ENCODE peak calls at places on chromosomes 3 and 15, in five cellular contexts. T is HCT116, M is MM.1S, I is GM23248, L is PC-3. V is an unnamed sample.

GRCh38 chr15:62124953-62125263 is 40.2 kb downstream of the C2CD4B start:
- DNase-seq in T (no peak), M (peak; percentile 39), I (no peak), L (no peak), V (peak; percentile 3)

GRCh38 chr3:5020262-5020722 is 41.1 kb downstream of the BHLHE40 start:
- DNase-seq in T (no peak), M (no peak), I (no peak), L (no peak), V (no peak)

GRCh38 chr15:28994142-28994829 is 108.5 kb downstream of the APBA2 start:
- DNase-seq in T (no peak), M (no peak), I (no peak), L (no peak), V (no peak)

GRCh38 chr3:8845641-8846040 is 76.2 kb upstream of the OXTR start:
- DNase-seq in T (no peak), M (no peak), I (peak; percentile 84), L (peak; percentile 84), V (no peak)

GRCh38 chr3:129651316-129652202 is 45.1 kb upstream of the PLXND1 start:
- DNase-seq in T (peak; percentile 59), M (no peak), I (peak; percentile 69), L (peak; percentile 92), V (no peak)

GRCh38 chr3:156631323-156631722 is 43.1 kb upstream of the TIPARP start:
- DNase-seq in T (no peak), M (no peak), I (peak; percentile 45), L (peak; percentile 20), V (no peak)

GRCh38 chr15:80072285-80072684 is 12.8 kb downstream of the ZFAND6 start:
- DNase-seq in T (peak; percentile 87), M (peak; percentile 91), I (peak; percentile 90), L (peak; percentile 92), V (peak; percentile 85)

GRCh38 chr3:86985427-86985826 is 5.5 kb downstream of the VGLL3 start:
- DNase-seq in T (no peak), M (no peak), I (no peak), L (no peak), V (no peak)

GRCh38 chr3:158837232-158837631 is 35.4 kb downstream of the MFSD1 start:
- DNase-seq in T (no peak), M (no peak), I (no peak), L (no peak), V (no peak)

GRCh38 chr3:48607519-48607918 is 1.9 kb downstream of the UQCRC1 start:
- DNase-seq in T (no peak), M (no peak), I (peak; percentile 52), L (no peak), V (no peak)

GRCh38 chr3:53694051-53694450 is 152.2 kb downstream of the CHDH start:
- DNase-seq in T (no peak), M (no peak), I (no peak), L (no peak), V (no peak)

GRCh38 chr15:70710714-70711113 is 52.6 kb downstream of the UACA start:
- DNase-seq in T (no peak), M (no peak), I (no peak), L (no peak), V (no peak)

GRCh38 chr3:167166012-167166411 is 214.1 kb downstream of the ZBBX start:
- DNase-seq in T (no peak), M (no peak), I (no peak), L (no peak), V (no peak)

GRCh38 chr3:186789554-186790260 is 6.3 kb downstream of the EIF4A2 start:
- DNase-seq in T (no peak), M (no peak), I (peak; percentile 10), L (no peak), V (peak; percentile 36)

GRCh38 chr3:50095352-50095998 is 6.8 kb downstream of the RBM5 start:
- DNase-seq in T (no peak), M (no peak), I (peak; percentile 41), L (peak; percentile 40), V (no peak)

GRCh38 chr15:74541494-74542191 is 623 bp downstream of the ARID3B start:
- DNase-seq in T (no peak), M (peak; percentile 80), I (peak; percentile 79), L (peak; percentile 80), V (peak; percentile 18)

GRCh38 chr15:40354408-40355171 is 3.4 kb upstream of the DISP2 start:
- DNase-seq in T (no peak), M (no peak), I (peak; percentile 54), L (peak; percentile 39), V (peak; percentile 31)

GRCh38 chr3:88114878-88115549 is 34.7 kb upstream of the C3orf38 start:
- DNase-seq in T (no peak), M (no peak), I (no peak), L (no peak), V (no peak)

GRCh38 chr3:72745146-72745976 is 102.9 kb downstream of the SHQ1 start:
- DNase-seq in T (no peak), M (no peak), I (no peak), L (peak; percentile 72), V (no peak)

GRCh38 chr3:149936812-149937230 is 33.9 kb downstream of the PFN2 start:
- DNase-seq in T (peak; percentile 31), M (peak; percentile 66), I (peak; percentile 68), L (peak; percentile 77), V (peak; percentile 39)

GRCh38 chr3:61967937-61968336 is 405.4 kb downstream of the FEZF2 start:
- DNase-seq in T (no peak), M (no peak), I (no peak), L (no peak), V (no peak)

GRCh38 chr15:82540984-82541431 is 751 bp upstream of the RPS17 start:
- DNase-seq in T (no peak), M (no peak), I (peak; percentile 54), L (no peak), V (no peak)

GRCh38 chr3:4531478-4532025 is 38.4 kb downstream of the ITPR1 start:
- DNase-seq in T (no peak), M (no peak), I (no peak), L (peak; percentile 42), V (no peak)

GRCh38 chr3:127428344-127429001 is 140.6 kb upstream of the PRR20G start:
- DNase-seq in T (peak; percentile 27), M (no peak), I (no peak), L (no peak), V (no peak)

GRCh38 chr3:177294221-177294620 is 96.9 kb upstream of the TBL1XR1 start:
- DNase-seq in T (no peak), M (no peak), I (peak; percentile 73), L (peak; percentile 63), V (no peak)

GRCh38 chr15:69081310-69082004 is 67.0 kb downstream of the NOX5 start:
- DNase-seq in T (no peak), M (no peak), I (peak; percentile 53), L (no peak), V (no peak)

GRCh38 chr3:107525101-107525953 is 2.6 kb downstream of the BBX start:
- DNase-seq in T (no peak), M (peak; percentile 9), I (peak; percentile 67), L (peak; percentile 27), V (peak; percentile 26)

GRCh38 chr15:72796515-72797337 is 13.2 kb upstream of the ADPGK start:
- DNase-seq in T (peak; percentile 15), M (peak; percentile 55), I (peak; percentile 75), L (peak; percentile 19), V (peak; percentile 40)

GRCh38 chr3:59388555-59389280 is 338.9 kb upstream of the CFAP20DC start:
- DNase-seq in T (no peak), M (peak; percentile 66), I (peak; percentile 20), L (peak; percentile 67), V (no peak)

GRCh38 chr3:47000922-47001730 is 21.7 kb downstream of the NBEAL2 start:
- DNase-seq in T (no peak), M (no peak), I (no peak), L (no peak), V (no peak)

GRCh38 chr3:72265250-72265649 is 480.3 kb upstream of the PROK2 start:
- DNase-seq in T (peak; percentile 21), M (no peak), I (peak; percentile 59), L (no peak), V (peak; percentile 41)

DNA sequence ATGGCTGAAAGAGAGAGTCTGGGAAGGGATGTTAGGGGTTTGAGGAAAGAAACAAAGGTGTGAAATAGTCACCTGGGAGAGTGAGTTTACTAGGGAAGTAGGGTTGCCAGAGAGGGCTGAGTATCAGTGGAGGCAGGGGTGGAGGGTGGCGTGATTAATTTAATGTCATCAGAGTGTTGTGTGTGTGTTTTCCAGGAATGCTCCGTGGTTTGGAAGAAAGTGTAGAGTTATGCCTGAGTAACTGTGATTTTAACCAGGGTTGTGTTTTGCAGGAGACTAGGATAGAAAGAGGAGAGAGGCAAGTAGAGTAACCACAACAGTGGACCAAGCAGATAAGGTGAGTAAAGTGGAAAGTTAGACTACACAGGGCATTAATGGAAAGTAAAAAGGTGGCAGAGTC is 27.2 kb downstream of the PLD1 start:
- DNase-seq in T (no peak), M (no peak), I (peak; percentile 51), L (no peak), V (no peak)
- TF ChIP-seq EZH2phosphoT487 in T (no peak), M (no peak), I (no peak), L (no peak), V (no peak)

GRCh38 chr3:122013448-122013925 is 8.6 kb downstream of the ILDR1 start:
- DNase-seq in T (no peak), M (no peak), I (no peak), L (no peak), V (no peak)
- TF ChIP-seq EZH2phosphoT487 in T (no peak), M (no peak), I (no peak), L (no peak), V (no peak)

DNA sequence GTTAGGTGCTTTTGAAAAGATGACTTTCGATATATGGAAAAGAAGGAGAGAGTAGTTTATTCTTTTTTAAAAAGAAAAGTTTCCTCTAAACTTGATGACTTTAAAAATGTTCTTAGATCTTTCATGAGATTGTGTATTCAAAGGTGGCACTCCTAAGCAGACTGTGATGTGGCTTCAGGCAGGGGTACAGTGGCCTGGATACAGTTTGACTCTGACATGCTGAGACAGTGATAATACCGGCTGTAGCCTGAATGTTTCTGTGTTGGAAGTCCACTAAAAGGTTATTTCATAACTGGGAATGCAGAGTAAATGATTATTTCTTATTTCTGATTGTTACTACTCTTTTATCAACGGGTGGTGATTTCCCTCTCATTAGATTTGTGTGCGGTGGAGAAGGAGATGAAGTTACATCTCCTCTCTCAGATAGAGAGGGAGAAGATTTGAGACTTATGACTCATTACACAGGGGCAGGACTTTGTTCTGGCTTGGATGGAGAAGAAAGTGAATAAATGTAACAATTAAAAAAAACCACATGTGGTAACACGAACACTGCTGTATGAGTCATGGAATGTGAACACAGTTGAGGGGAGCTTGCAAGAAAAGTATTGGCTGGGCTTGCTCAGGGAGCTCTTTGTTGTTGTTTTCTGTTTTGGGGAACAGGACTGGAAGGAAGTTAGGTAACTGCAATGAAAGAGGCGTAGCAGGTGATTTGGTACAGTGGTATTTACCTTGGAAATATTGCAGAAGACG is 21.6 kb downstream of the SPTSSB start:
- DNase-seq in T (peak; percentile 90), M (no peak), I (peak; percentile 91), L (peak; percentile 93), V (no peak)
- TF ChIP-seq EZH2phosphoT487 in T (no peak), M (no peak), I (no peak), L (no peak), V (no peak)

GRCh38 chr15:34301058-34301457 is 36.5 kb downstream of the SLC12A6 start:
- DNase-seq in T (no peak), M (no peak), I (no peak), L (peak; percentile 59), V (no peak)

GRCh38 chr15:34304613-34305012 is 33.0 kb downstream of the SLC12A6 start:
- DNase-seq in T (no peak), M (no peak), I (peak; percentile 65), L (peak; percentile 9), V (no peak)
- TF ChIP-seq EZH2phosphoT487 in T (no peak), M (no peak), I (no peak), L (no peak), V (no peak)

V was measured in OCI-LY7.